ENCODE peak calls at places on chromosomes 11 and 22, in four cellular contexts. L is stimulated activated CD4-positive, alpha-beta T cell treated with anti-CD3 and anti-CD28 coated beads, TNF-alpha, amount 100 ng/mL, for 24 hours; E is AG10803; P is LoVo. X is an unnamed sample.
A peak's percentile ranks its signal among the peaks of the same experiment; 100 is the strongest.

GRCh38 chr22:36673821-36674220 is 29.7 kb downstream of the CACNG2 start:
- DNase-seq in P (no peak), L (no peak), E (no peak), X (no peak)

GRCh38 chr11:99631618-99632017 is 610.9 kb downstream of the CNTN5 start:
- DNase-seq in L (no peak), E (no peak), P (no peak), X (no peak)

GRCh38 chr22:49377306-49377705 is 450.4 kb downstream of the BRD1 start:
- DNase-seq in L (no peak), E (no peak), P (no peak), X (no peak)

GRCh38 chr11:102620858-102621561 is 4.1 kb downstream of the MMP20 start:
- DNase-seq in P (no peak), E (peak; percentile 26), L (no peak), X (peak; percentile 12)

GRCh38 chr11:32121012-32121411 is 30.1 kb downstream of the RCN1 start:
- DNase-seq in P (no peak), L (no peak), E (no peak), X (no peak)

GRCh38 chr11:92453055-92453454 is 228.4 kb downstream of the FAT3 start:
- DNase-seq in L (no peak), P (no peak), E (peak; percentile 42), X (no peak)

GRCh38 chr11:36057372-36058045 is 113.6 kb downstream of the LDLRAD3 start:
- DNase-seq in E (peak; percentile 46), P (no peak), L (no peak), X (no peak)

GRCh38 chr22:38246692-38247091 is 26.1 kb downstream of the TMEM184B start:
- DNase-seq in L (no peak), E (no peak), P (no peak), X (no peak)

GRCh38 chr11:87347441-87347840 is 309.7 kb downstream of the TMEM135 start:
- DNase-seq in E (no peak), P (no peak), L (no peak), X (no peak)

GRCh38 chr22:34946339-34946985 is 119.5 kb upstream of the ISX start:
- DNase-seq in P (peak; percentile 5), E (peak; percentile 8), L (no peak), X (no peak)

GRCh38 chr11:74592063-74592440 is 330 bp upstream of the POLD3 start:
- DNase-seq in P (no peak), E (no peak), L (no peak), X (no peak)

GRCh38 chr11:35825386-35825785 is 118.5 kb upstream of the LDLRAD3 start:
- DNase-seq in E (no peak), L (no peak), P (no peak), X (no peak)

GRCh38 chr11:104531075-104531474 is 367.1 kb upstream of the PDGFD start:
- DNase-seq in P (no peak), E (no peak), L (no peak), X (no peak)

GRCh38 chr11:93542753-93543246 is 391 bp downstream of the SMCO4 start:
- DNase-seq in E (no peak), P (no peak), L (no peak), X (no peak)

GRCh38 chr11:134504146-134504905 is 92.3 kb upstream of the B3GAT1 start:
- DNase-seq in E (no peak), L (no peak), P (no peak), X (no peak)